ENCODE peak calls at places on chromosomes 3 and 15, in eight cellular contexts. H is psoas muscle, A is H1, L is ascending aorta, M is tibial artery, F is GM12878, W is SK-N-SH, T is sigmoid colon. Q is an unnamed sample.

GRCh38 chr3:156535162-156535627 is 19.7 kb downstream of the SSR3 start:
- DNase-seq in W (no peak), T (peak; percentile 94), H (peak; percentile 63), F (no peak), A (peak; percentile 46), M (peak; percentile 80), L (peak; percentile 90), Q (peak; percentile 38)

GRCh38 chr3:24713516-24713915 is 218.9 kb upstream of the THRB start:
- DNase-seq in W (no peak), A (no peak), L (no peak), H (no peak), T (no peak), M (no peak), F (no peak), Q (no peak)

GRCh38 chr3:187694801-187695200 is 7.6 kb downstream of the RTP2 start:
- DNase-seq in L (no peak), H (no peak), T (no peak), M (no peak), W (no peak), A (no peak), F (no peak), Q (no peak)

GRCh38 chr3:11734-12133 is 184.8 kb upstream of the CHL1 start:
- DNase-seq in F (no peak), H (no peak), M (no peak), W (peak; percentile 51), L (no peak), T (no peak), A (no peak), Q (peak; percentile 35)

GRCh38 chr3:38003371-38003816 is 12.8 kb downstream of the VILL start:
- DNase-seq in L (peak; percentile 82), F (no peak), A (no peak), H (peak; percentile 63), T (peak; percentile 86), M (no peak), W (peak; percentile 90), Q (peak; percentile 45)

GRCh38 chr3:24682141-24682547 is 187.5 kb upstream of the THRB start:
- DNase-seq in H (no peak), A (no peak), L (no peak), T (no peak), M (no peak), F (no peak), W (no peak), Q (no peak)

GRCh38 chr3:16482770-16483531 is 30.5 kb downstream of the RFTN1 start:
- DNase-seq in M (no peak), L (no peak), W (no peak), A (peak; percentile 64), H (no peak), F (no peak), T (no peak), Q (no peak)

GRCh38 chr3:110783541-110783940 is 288.1 kb upstream of the NECTIN3 start:
- DNase-seq in H (no peak), F (no peak), A (no peak), M (no peak), T (no peak), W (no peak), L (no peak), Q (no peak)

GRCh38 chr3:129240436-129240835 is 9.0 kb upstream of the COPG1 start:
- DNase-seq in F (no peak), H (no peak), A (no peak), L (no peak), W (no peak), M (no peak), T (no peak), Q (no peak)

GRCh38 chr3:154758109-154758868 is 321.8 kb upstream of the MME start:
- DNase-seq in A (no peak), W (peak; percentile 19), H (no peak), L (no peak), T (no peak), F (no peak), M (no peak), Q (no peak)

GRCh38 chr3:127092776-127093175 is 100.2 kb upstream of the PRR23E start:
- DNase-seq in T (no peak), H (no peak), M (no peak), L (no peak), F (no peak), W (no peak), A (no peak), Q (no peak)

GRCh38 chr3:36461588-36461987 is 81.3 kb downstream of the STAC start:
- DNase-seq in W (no peak), M (no peak), H (no peak), A (no peak), T (no peak), F (no peak), L (no peak), Q (no peak)

GRCh38 chr3:184018424-184018973 is 815 bp upstream of the ABCC5 start:
- DNase-seq in T (no peak), L (no peak), F (no peak), H (no peak), M (no peak), A (no peak), W (no peak), Q (no peak)

GRCh38 chr3:157081681-157082210 is 78.2 kb downstream of the CCNL1 start:
- DNase-seq in L (peak; percentile 96), F (no peak), M (peak; percentile 94), T (peak; percentile 94), W (peak; percentile 84), A (peak; percentile 86), H (peak; percentile 91), Q (peak; percentile 92)

DNA sequence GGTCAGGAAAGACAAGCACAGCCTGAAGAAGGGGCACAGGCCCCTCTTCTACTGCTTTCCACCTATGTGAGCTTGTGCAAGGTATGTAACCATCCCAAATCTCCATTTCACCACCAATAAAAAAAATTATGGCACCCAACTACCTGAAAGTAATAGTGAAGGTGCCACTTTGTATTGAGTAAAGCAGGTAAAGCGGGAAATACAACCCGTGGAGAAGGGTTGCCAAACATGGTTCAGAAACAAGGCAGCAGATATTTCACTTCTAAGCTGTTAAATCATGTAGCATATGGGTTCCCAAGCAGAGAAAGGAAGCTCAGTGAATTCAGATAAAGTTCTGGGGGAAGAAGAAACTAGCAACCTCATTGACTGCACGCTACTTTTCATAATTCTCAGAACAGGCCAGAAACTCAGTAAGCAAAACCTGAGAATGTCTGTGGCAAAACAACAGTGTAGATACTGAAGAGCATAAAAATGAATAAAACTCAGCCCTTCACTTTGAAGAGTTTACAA is 4.1 kb downstream of the PLOD2 start:
- DNase-seq in H (no peak), T (no peak), A (no peak), W (no peak), M (no peak), F (no peak), L (no peak), Q (no peak)
- H3K4me1 ChIP-seq in H (no peaks in the 10 kb centered on the region), T (peaks cover 48% of the 10 kb centered on the region), A (peaks cover 2% of the 10 kb centered on the region), W (no peaks in the 10 kb centered on the region), M (peaks cover 11% of the 10 kb centered on the region), F (no peaks in the 10 kb centered on the region), L (peaks cover 4% of the 10 kb centered on the region), Q (no peaks in the 10 kb centered on the region)

GRCh38 chr3:123817413-123817812 is 66.7 kb downstream of the MYLK start:
- DNase-seq in H (no peak), W (no peak), T (no peak), M (no peak), A (no peak), F (no peak), L (no peak), Q (no peak)
- TF ChIP-seq CTCF in H (no peak), W (no peak), T (no peak), M (no peak), A (no peak), F (no peak), L (no peak), Q (no peak)

GRCh38 chr15:25054943-25055342 is 100.2 kb downstream of the SNRPN start:
- DNase-seq in F (no peak), L (no peak), T (no peak), M (peak; percentile 28), W (no peak), H (no peak), A (no peak), Q (no peak)
- H3K9me3 ChIP-seq in F (peaks cover 66% of the 10 kb centered on the region), L (peaks cover 100% of the 10 kb centered on the region), T (peaks cover 77% of the 10 kb centered on the region), M (peaks cover 100% of the 10 kb centered on the region), W (peaks cover 7% of the 10 kb centered on the region), H (peaks cover 90% of the 10 kb centered on the region), A (peaks cover 93% of the 10 kb centered on the region), Q (peaks cover 57% of the 10 kb centered on the region)

GRCh38 chr3:9396632-9397330 is 634 bp upstream of the SETD5 start:
- DNase-seq in F (peak; percentile 98), A (peak; percentile 97), M (peak; percentile 99), T (peak; percentile 99), H (peak; percentile 99), L (peak; percentile 99), W (peak; percentile 91), Q (peak; percentile 94)

GRCh38 chr3:9398715-9399708 is 1.6 kb downstream of the SETD5 start:
- DNase-seq in L (no peak), A (no peak), T (no peak), H (no peak), F (no peak), M (no peak), W (no peak), Q (no peak)

GRCh38 chr3:9397331-9397910 is at the start of gene SETD5:
- DNase-seq in A (peak; percentile 75), T (peak; percentile 99), W (peak; percentile 95), M (peak; percentile 99), F (peak; percentile 67), L (peak; percentile 99), H (peak; percentile 99), Q (peak; percentile 94)

GRCh38 chr3:9399746-9400145 is 2.3 kb downstream of the SETD5 start:
- DNase-seq in M (peak; percentile 91), L (peak; percentile 88), T (peak; percentile 95), F (no peak), W (peak; percentile 63), A (peak; percentile 49), H (peak; percentile 82), Q (peak; percentile 81)

GRCh38 chr3:9397911-9398714 is 698 bp downstream of the SETD5 start:
- DNase-seq in A (no peak), L (peak; percentile 70), T (peak; percentile 79), H (peak; percentile 41), F (no peak), W (peak; percentile 30), M (peak; percentile 79), Q (peak; percentile 19)
- H3K4me1 ChIP-seq in A (peaks cover 5% of the 10 kb centered on the region), L (peaks cover 8% of the 10 kb centered on the region), T (peaks cover 71% of the 10 kb centered on the region), H (peaks cover 64% of the 10 kb centered on the region), F (peaks cover 8% of the 10 kb centered on the region), W (peaks cover 46% of the 10 kb centered on the region), M (peaks cover 44% of the 10 kb centered on the region), Q (peaks cover 6% of the 10 kb centered on the region)

GRCh38 chr3:89851974-89852621 is 744.7 kb downstream of the EPHA3 start:
- DNase-seq in A (peak; percentile 63), L (no peak), H (no peak), F (no peak), W (peak; percentile 22), M (no peak), T (no peak), Q (peak; percentile 65)
- TF ChIP-seq CTCF in A (peak; percentile 60), L (peak; percentile 23), H (peak; percentile 31), F (peak; percentile 34), W (peak; percentile 65), M (peak; percentile 24), T (no peak), Q (peak; percentile 76)

GRCh38 chr3:122986790-122987189 is 40.8 kb downstream of the SEMA5B start:
- DNase-seq in M (no peak), W (no peak), L (no peak), H (no peak), F (no peak), A (peak; percentile 65), T (no peak), Q (no peak)
- H3K9me3 ChIP-seq in M (no peaks in the 10 kb centered on the region), W (no peaks in the 10 kb centered on the region), L (no peaks in the 10 kb centered on the region), H (no peaks in the 10 kb centered on the region), F (no peaks in the 10 kb centered on the region), A (no peaks in the 10 kb centered on the region), T (no peaks in the 10 kb centered on the region), Q (no peaks in the 10 kb centered on the region)

Q was measured in BE2C.